ENCODE peak calls at places on chromosome 21, in eight cellular contexts. L, T, Q, J, X, U, M and Z are unnamed samples.

GRCh38 chr21:30446969-30447368 is 6.9 kb downstream of the KRTAP15-1 start:
- DNase-seq in L (no peak), X (no peak), J (peak; percentile 36), M (no peak), T (no peak), U (no peak), Q (no peak), Z (no peak)

GRCh38 chr21:43925096-43925481 is 60.1 kb downstream of the AGPAT3 start:
- DNase-seq in X (no peak), J (peak; percentile 8), Q (no peak), U (no peak), L (peak; percentile 39), M (no peak), T (no peak), Z (no peak)

GRCh38 chr21:46297311-46298082 is 11.4 kb downstream of the YBEY start:
- DNase-seq in X (no peak), T (peak; percentile 29), L (peak; percentile 38), M (no peak), U (peak; percentile 32), J (no peak), Q (no peak), Z (no peak)

GRCh38 chr21:31222142-31222541 is 121.9 kb downstream of the TIAM1 start:
- DNase-seq in M (no peak), L (no peak), T (peak; percentile 59), Q (no peak), U (peak; percentile 61), J (peak; percentile 47), X (no peak), Z (no peak)

GRCh38 chr21:26833460-26833939 is 11.7 kb downstream of the ADAMTS1 start:
- DNase-seq in M (no peak), L (no peak), X (no peak), Q (no peak), J (no peak), T (no peak), U (no peak), Z (no peak)

GRCh38 chr21:22691643-22692042 is 1693.4 kb downstream of the NCAM2 start:
- DNase-seq in Q (no peak), J (no peak), M (no peak), L (no peak), U (no peak), T (no peak), X (no peak), Z (no peak)

GRCh38 chr21:16563795-16564194 is 834.0 kb downstream of the USP25 start:
- DNase-seq in J (no peak), X (no peak), T (peak; percentile 33), M (no peak), L (no peak), U (peak; percentile 53), Q (no peak), Z (no peak)

GRCh38 chr21:18477059-18477458 is 73.5 kb upstream of the TMPRSS15 start:
- DNase-seq in Q (no peak), X (no peak), L (no peak), M (no peak), U (no peak), J (no peak), T (no peak), Z (no peak)

GRCh38 chr21:26085100-26085499 is 85.5 kb downstream of the APP start:
- DNase-seq in U (no peak), M (no peak), T (no peak), L (no peak), Q (no peak), X (no peak), J (no peak), Z (no peak)

GRCh38 chr21:41813226-41813625 is 46.4 kb upstream of the RIPK4 start:
- DNase-seq in X (no peak), L (no peak), M (no peak), J (no peak), U (no peak), T (no peak), Q (no peak), Z (no peak)

GRCh38 chr21:41045534-41046268 is 122.3 kb upstream of the BACE2 start:
- DNase-seq in L (no peak), X (no peak), J (peak; percentile 9), U (no peak), T (no peak), M (peak; percentile 64), Q (no peak), Z (no peak)

GRCh38 chr21:25895565-25896205 is 160.9 kb downstream of the GABPA start:
- DNase-seq in X (peak; percentile 30), T (peak; percentile 36), U (peak; percentile 54), M (no peak), Q (no peak), L (no peak), J (peak; percentile 58), Z (no peak)

GRCh38 chr21:46325073-46325912 is 1.3 kb downstream of the PCNT start:
- DNase-seq in L (peak; percentile 42), Q (peak; percentile 24), T (peak; percentile 51), M (peak; percentile 37), J (peak; percentile 50), X (peak; percentile 60), U (peak; percentile 56), Z (no peak)

GRCh38 chr21:38679531-38679930 is 126.2 kb upstream of the ETS2 start:
- DNase-seq in X (no peak), J (peak; percentile 8), L (no peak), M (no peak), Q (peak; percentile 64), U (peak; percentile 74), T (peak; percentile 72), Z (no peak)

GRCh38 chr21:29423521-29423920 is 124.8 kb downstream of the BACH1 start:
- DNase-seq in T (no peak), Q (no peak), M (no peak), L (no peak), X (no peak), U (no peak), J (no peak), Z (no peak)

GRCh38 chr21:43343095-43343991 is 83.6 kb downstream of the SIK1 start:
- DNase-seq in J (peak; percentile 44), X (no peak), U (no peak), M (peak; percentile 96), T (no peak), L (no peak), Q (no peak), Z (no peak)

GRCh38 chr21:41764558-41765392 is 2.1 kb downstream of the RIPK4 start:
- DNase-seq in M (peak; percentile 75), T (no peak), Q (no peak), J (peak; percentile 58), X (no peak), L (no peak), U (no peak), Z (no peak)

GRCh38 chr21:34762761-34763160 is 94.0 kb downstream of the CLIC6 start:
- DNase-seq in U (peak; percentile 11), T (peak; percentile 66), L (no peak), Q (no peak), X (no peak), M (no peak), J (no peak), Z (no peak)
- TF ChIP-seq CTCF in U (no peak), T (no peak), L (no peak), Q (peak; percentile 38), X (peak; percentile 18), M (no peak), J (no peak), Z (peak; percentile 16)

DNA sequence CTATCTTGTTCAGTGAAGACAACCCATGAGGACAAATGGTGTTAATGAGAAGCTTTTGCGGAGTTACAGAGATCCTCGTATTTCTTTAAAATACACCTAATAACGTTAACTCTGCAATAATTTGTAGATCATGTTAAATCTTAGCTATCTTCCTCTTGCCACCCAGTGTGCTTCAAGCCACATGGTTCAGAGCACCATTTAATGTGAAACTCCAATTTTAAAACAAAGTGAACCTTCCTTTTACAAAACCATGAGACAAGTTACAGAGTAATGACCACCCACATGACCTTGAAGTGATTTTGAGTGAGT is 1.7 kb upstream of the KCNE2 start:
- DNase-seq in L (no peak), J (no peak), X (no peak), M (no peak), U (no peak), T (no peak), Q (no peak), Z (no peak)
- H3K4me3 ChIP-seq in L (no peak overlapping the region), J (no peak overlapping the region), X (no peak overlapping the region), M (no peak overlapping the region), U (no peak overlapping the region), T (no peak overlapping the region), Q (no peak overlapping the region), Z (no peak overlapping the region)

GRCh38 chr21:34891610-34891943 is 157.5 kb downstream of the RUNX1 start:
- DNase-seq in M (no peak), Q (no peak), X (no peak), J (no peak), U (no peak), T (no peak), L (no peak), Z (no peak)

GRCh38 chr21:34889537-34890257 is 159.4 kb downstream of the RUNX1 start:
- DNase-seq in U (peak; percentile 80), Q (peak; percentile 63), X (peak; percentile 78), J (peak; percentile 55), L (peak; percentile 73), T (peak; percentile 80), M (peak; percentile 86), Z (no peak)

GRCh38 chr21:34890724-34891609 is 158.1 kb downstream of the RUNX1 start:
- DNase-seq in T (peak; percentile 74), J (peak; percentile 17), U (peak; percentile 47), X (no peak), L (peak; percentile 20), M (no peak), Q (peak; percentile 57), Z (no peak)

GRCh38 chr21:34889287-34889536 is 159.9 kb downstream of the RUNX1 start:
- DNase-seq in J (peak; percentile 46), X (no peak), L (peak; percentile 46), T (peak; percentile 80), U (peak; percentile 80), Q (peak; percentile 68), M (peak; percentile 57), Z (no peak)

GRCh38 chr21:34890258-34890723 is 158.8 kb downstream of the RUNX1 start:
- DNase-seq in T (no peak), Q (no peak), M (no peak), L (no peak), U (no peak), X (no peak), J (no peak), Z (no peak)
- TF ChIP-seq CTCF in T (no peak), Q (no peak), M (no peak), L (no peak), U (no peak), X (peak; percentile 59), J (no peak), Z (no peak)

GRCh38 chr21:44930543-44930981 is 9.3 kb upstream of the SLX9 start:
- DNase-seq in X (peak; percentile 47), L (peak; percentile 37), M (no peak), U (no peak), T (no peak), Q (no peak), J (no peak), Z (no peak)
- H3K4me3 ChIP-seq in X (peak overlapping the region; percentile 57), L (no peak overlapping the region), M (no peak overlapping the region), U (no peak overlapping the region), T (no peak overlapping the region), Q (no peak overlapping the region), J (no peak overlapping the region), Z (no peak overlapping the region)